ENCODE peak calls at places on chromosome 18, in seven cellular contexts. T, H, U, I, B, X and Q are unnamed samples.

GRCh38 chr18:79416022-79416676 is 20.4 kb downstream of the NFATC1 start:
- DNase-seq in T (no peak), H (no peak), U (no peak), I (no peak), B (no peak), X (no peak), Q (no peak)

GRCh38 chr18:36648803-36649202 is 180.0 kb downstream of the TPGS2 start:
- DNase-seq in T (no peak), H (no peak), U (no peak), I (no peak), B (no peak), X (no peak), Q (no peak)

GRCh38 chr18:55239764-55240163 is 280.5 kb upstream of the CCDC68 start:
- DNase-seq in T (no peak), H (no peak), U (no peak), I (no peak), B (no peak), X (no peak), Q (no peak)

GRCh38 chr18:63783394-63783793 is 8.2 kb downstream of the SERPINB7 start:
- DNase-seq in T (no peak), H (no peak), U (no peak), I (no peak), B (no peak), X (no peak), Q (no peak)

GRCh38 chr18:29154758-29155725 is 978.1 kb upstream of the CDH2 start:
- DNase-seq in T (peak), H (peak), U (no peak), I (no peak), B (peak), X (peak), Q (no peak)

GRCh38 chr18:42163316-42163715 is 208.3 kb downstream of the PIK3C3 start:
- DNase-seq in T (no peak), H (no peak), U (no peak), I (no peak), B (no peak), X (peak), Q (no peak)

GRCh38 chr18:26922313-26922712 is 56.8 kb upstream of the AQP4 start:
- DNase-seq in T (no peak), H (no peak), U (no peak), I (no peak), B (no peak), X (no peak), Q (no peak)

GRCh38 chr18:23690505-23691068 is 1.3 kb downstream of the LAMA3 start:
- DNase-seq in T (no peak), H (no peak), U (no peak), I (no peak), B (no peak), X (no peak), Q (no peak)

GRCh38 chr18:10685484-10685883 is 159.7 kb downstream of the NAPG start:
- DNase-seq in T (no peak), H (no peak), U (no peak), I (no peak), B (no peak), X (no peak), Q (no peak)

GRCh38 chr18:76657911-76658475 is 163.0 kb upstream of the ZNF516 start:
- DNase-seq in T (no peak), H (no peak), U (peak), I (no peak), B (no peak), X (no peak), Q (no peak)

GRCh38 chr18:27794527-27794926 is 382.4 kb downstream of the CDH2 start:
- DNase-seq in T (no peak), H (no peak), U (no peak), I (no peak), B (no peak), X (no peak), Q (no peak)

GRCh38 chr18:22470511-22471181 is 52.9 kb upstream of the CTAGE1 start:
- DNase-seq in T (peak), H (peak), U (no peak), I (no peak), B (peak), X (no peak), Q (no peak)

GRCh38 chr18:28044036-28044435 is 132.9 kb downstream of the CDH2 start:
- DNase-seq in T (no peak), H (no peak), U (no peak), I (no peak), B (no peak), X (no peak), Q (no peak)

GRCh38 chr18:48657446-48658120 is 118.8 kb downstream of the CTIF start:
- DNase-seq in T (peak), H (no peak), U (no peak), I (no peak), B (no peak), X (no peak), Q (no peak)